ENCODE peak calls at places on chromosome 9, in four cellular contexts. A is stomach, N is neuronal stem cell, G is HCT116. E is an unnamed sample.
A peak's percentile ranks its signal among the peaks of the same experiment; 100 is the strongest.

GRCh38 chr9:99244300-99245260 is 22.5 kb downstream of the SEC61B start:
- DNase-seq in G (no peak), A (no peak), N (no peak), E (no peak)

GRCh38 chr9:129836342-129837007 is 1.2 kb downstream of the USP20 start:
- DNase-seq in G (no peak), A (no peak), N (no peak), E (no peak)

GRCh38 chr9:14827805-14828204 is 82.4 kb downstream of the FREM1 start:
- DNase-seq in A (no peak), G (no peak), N (no peak), E (no peak)

GRCh38 chr9:106892632-106893031 is 29.7 kb downstream of the ZNF462 start:
- DNase-seq in N (peak; percentile 47), G (peak; percentile 89), A (no peak), E (peak; percentile 64)

GRCh38 chr9:99253772-99254431 is 31.8 kb downstream of the SEC61B start:
- DNase-seq in A (no peak), G (no peak), N (no peak), E (no peak)

GRCh38 chr9:2132484-2133082 is 117.4 kb downstream of the SMARCA2 start:
- DNase-seq in N (peak; percentile 17), A (no peak), G (peak; percentile 6), E (peak; percentile 48)

GRCh38 chr9:91101598-91102168 is 260.0 kb downstream of the AUH start:
- DNase-seq in G (no peak), N (no peak), A (peak; percentile 45), E (no peak)

GRCh38 chr9:93929231-93929630 is 25.9 kb downstream of the BARX1 start:
- DNase-seq in G (no peak), A (no peak), N (no peak), E (no peak)

DNA sequence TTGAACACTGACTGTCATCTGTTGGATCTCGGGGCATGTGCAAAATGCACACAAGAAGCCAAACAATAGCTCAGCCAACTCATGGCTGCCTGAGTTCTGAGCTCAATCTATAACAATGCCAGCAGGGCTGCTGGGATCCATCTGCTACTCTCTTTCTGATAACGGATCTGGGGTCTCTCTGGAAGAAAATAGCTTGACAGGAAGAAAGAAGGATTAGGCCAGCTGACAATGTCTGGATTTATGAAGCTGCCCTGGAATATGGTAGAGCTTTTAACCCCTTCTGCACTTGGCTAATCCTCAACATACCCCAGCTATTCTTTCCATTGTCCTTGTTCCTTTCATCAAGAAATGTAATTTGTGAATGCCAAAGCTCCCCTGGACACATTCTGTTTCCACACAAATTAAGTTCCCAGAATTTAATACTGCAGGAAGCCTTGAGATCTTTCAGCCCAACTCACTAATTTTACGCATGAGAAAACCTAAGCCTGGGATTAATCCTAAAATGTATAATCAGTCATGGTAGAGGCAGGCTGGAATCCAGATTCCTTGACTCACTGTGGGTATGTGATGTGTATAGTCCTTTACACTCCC is 62.7 kb upstream of the PCA3 start:
- DNase-seq in N (peak; percentile 37), A (no peak), G (no peak), E (no peak)
- H3K27ac ChIP-seq in N (peak overlapping the region; percentile 79), A (no peak overlapping the region), G (no peak overlapping the region), E (no peak overlapping the region)

GRCh38 chr9:87830446-87830845 is 52.2 kb upstream of the SPATA31E1 start:
- DNase-seq in N (no peak), G (no peak), A (no peak), E (no peak)
- H3K4me1 ChIP-seq in N (no peaks in the 10 kb centered on the region), G (peaks cover 7% of the 10 kb centered on the region), A (no peaks in the 10 kb centered on the region), E (no peaks in the 10 kb centered on the region)

GRCh38 chr9:86329649-86330048 is 24.6 kb downstream of the TUT7 start:
- DNase-seq in A (no peak), G (no peak), N (no peak), E (no peak)

GRCh38 chr9:86330186-86330585 is 24.0 kb downstream of the TUT7 start:
- DNase-seq in G (no peak), A (no peak), N (no peak), E (no peak)

GRCh38 chr9:86336058-86336457 is 18.2 kb downstream of the TUT7 start:
- DNase-seq in G (no peak), N (no peak), A (no peak), E (no peak)

GRCh38 chr9:86337469-86338107 is 16.6 kb downstream of the TUT7 start:
- DNase-seq in G (no peak), A (no peak), N (no peak), E (no peak)

DNA sequence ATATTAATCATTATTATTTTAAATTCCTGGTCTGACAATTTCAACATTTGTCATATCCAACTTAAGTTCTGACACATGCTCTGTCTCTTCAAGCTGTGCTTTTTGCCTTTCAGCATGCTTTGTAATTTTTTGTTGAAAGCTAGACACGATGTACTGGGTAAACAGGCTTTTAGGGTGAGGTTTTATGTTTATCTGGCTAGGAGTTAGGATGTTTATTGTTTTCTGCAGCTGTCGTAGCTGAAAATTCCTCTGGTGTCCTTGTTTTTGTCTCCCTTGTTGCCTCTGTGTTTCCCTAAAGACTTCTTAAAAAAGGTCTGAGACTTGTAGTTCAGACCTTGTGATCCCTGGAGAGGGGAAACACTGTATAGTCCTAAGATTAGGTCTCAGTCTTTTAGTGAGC is 20.6 kb downstream of the TUT7 start:
- DNase-seq in A (no peak), N (no peak), G (no peak), E (no peak)
- H3K36me3 ChIP-seq in A (peaks cover 99% of the 10 kb centered on the region), N (peaks cover 80% of the 10 kb centered on the region), G (peaks cover 36% of the 10 kb centered on the region), E (peaks cover 29% of the 10 kb centered on the region)

GRCh38 chr9:38066907-38067610 is 2.0 kb downstream of the SHB start:
- DNase-seq in A (peak; percentile 79), G (no peak), N (no peak), E (peak; percentile 43)

GRCh38 chr9:38068616-38068865 is 486 bp downstream of the SHB start:
- DNase-seq in A (peak; percentile 46), N (no peak), G (no peak), E (peak; percentile 69)

GRCh38 chr9:38066167-38066906 is 2.7 kb downstream of the SHB start:
- DNase-seq in G (no peak), A (no peak), N (no peak), E (no peak)

GRCh38 chr9:38067892-38068615 is 973 bp downstream of the SHB start:
- DNase-seq in A (no peak), G (no peak), N (no peak), E (no peak)

GRCh38 chr9:38067611-38067891 is 1.5 kb downstream of the SHB start:
- DNase-seq in G (no peak), A (peak; percentile 44), N (no peak), E (peak; percentile 25)
- H3K27ac ChIP-seq in G (peak overlapping the region; percentile 98), A (peak overlapping the region; percentile 97), N (no peak overlapping the region), E (no peak overlapping the region)

DNA sequence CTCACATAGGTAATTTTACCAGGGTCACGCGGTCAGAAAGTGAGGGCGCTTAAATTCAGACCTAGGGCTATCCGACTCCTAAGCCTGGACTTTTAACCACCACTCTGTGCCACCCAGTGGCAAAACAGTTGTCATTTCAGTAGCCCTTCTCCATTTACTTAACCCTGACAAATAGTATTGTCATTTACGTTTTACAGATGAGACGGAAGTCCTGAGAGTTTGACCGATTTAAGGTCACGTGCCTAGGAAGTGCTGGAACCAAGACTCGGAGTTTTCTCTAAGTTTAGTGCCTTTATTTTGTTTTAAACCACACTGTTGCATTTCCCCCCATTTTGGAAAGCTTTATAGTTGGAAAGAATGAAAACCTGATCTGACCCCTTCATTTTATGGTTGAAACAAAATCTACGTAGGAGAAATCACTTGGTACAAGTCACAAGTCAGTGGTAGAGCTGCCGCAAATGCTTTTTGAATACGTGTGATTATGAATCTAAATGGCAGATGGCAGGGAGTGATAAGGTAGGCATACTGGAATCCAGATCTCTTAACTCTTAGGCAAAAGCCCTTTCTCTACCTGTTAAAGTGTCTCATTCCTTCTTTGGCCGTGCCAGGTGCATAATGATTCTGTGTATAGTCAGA is 701 bp downstream of the MRRF start:
- DNase-seq in G (peak; percentile 18), A (no peak), N (no peak), E (no peak)
- H3K4me1 ChIP-seq in G (peaks cover 20% of the 10 kb centered on the region), A (peaks cover 35% of the 10 kb centered on the region), N (peaks cover 4% of the 10 kb centered on the region), E (peaks cover 13% of the 10 kb centered on the region)